ENCODE peak calls at places on chromosomes 6 and 20, in nine cellular contexts. V is SK-N-SH; K is dorsolateral prefrontal cortex; F is psoas muscle; B is EL; U is HEK293T; R is CD4-positive, alpha-beta T cell; N is CD8-positive, alpha-beta T cell; E is activated naive CD4-positive, alpha-beta T cell treated with anti-CD3 and anti-CD28 coated beads, Interleukin-2, amount 50 U/mL, for 16 hours. Z is an unnamed sample.

GRCh38 chr20:6769953-6770831 is 2.7 kb downstream of the BMP2 start:
- DNase-seq in V (peak; percentile 23), K (peak; percentile 59), F (peak; percentile 68), B (no peak), U (no peak), R (no peak), N (no peak), E (no peak), Z (no peak)

GRCh38 chr6:44113396-44113795 is 13.9 kb downstream of the MRPL14 start:
- DNase-seq in V (peak; percentile 31), K (no peak), F (no peak), B (no peak), U (no peak), R (no peak), N (no peak), E (no peak), Z (no peak)

GRCh38 chr6:6386010-6386409 is 65.5 kb upstream of the F13A1 start:
- DNase-seq in V (no peak), K (no peak), F (no peak), B (no peak), U (no peak), R (no peak), N (no peak), E (no peak), Z (no peak)

GRCh38 chr6:153553627-153554026 is 422.5 kb upstream of the RGS17 start:
- DNase-seq in V (no peak), K (no peak), F (no peak), B (no peak), U (peak; percentile 35), R (no peak), N (no peak), E (no peak), Z (no peak)

GRCh38 chr20:4507288-4507719 is 214.4 kb upstream of the PRND start:
- DNase-seq in V (no peak), K (no peak), F (no peak), B (peak; percentile 96), U (no peak), R (no peak), N (no peak), E (no peak), Z (no peak)

GRCh38 chr6:40440083-40440482 is 147.1 kb downstream of the LRFN2 start:
- DNase-seq in V (no peak), K (no peak), F (no peak), B (no peak), U (no peak), R (no peak), N (no peak), E (no peak), Z (no peak)

GRCh38 chr6:156262014-156262413 is 515.2 kb upstream of the ARID1B start:
- DNase-seq in V (peak; percentile 30), K (no peak), F (no peak), B (no peak), U (no peak), R (no peak), N (no peak), E (no peak), Z (no peak)

GRCh38 chr6:150528648-150529285 is 70.9 kb upstream of the PLEKHG1 start:
- DNase-seq in V (no peak), K (no peak), F (peak; percentile 56), B (peak; percentile 40), U (peak; percentile 77), R (no peak), N (no peak), E (no peak), Z (no peak)

GRCh38 chr6:167683028-167683862 is 143.5 kb upstream of the AFDN start:
- DNase-seq in V (no peak), K (peak; percentile 86), F (peak; percentile 69), B (no peak), U (no peak), R (no peak), N (no peak), E (no peak), Z (no peak)

GRCh38 chr6:31614674-31615578 is at the start of gene AIF1:
- DNase-seq in V (no peak), K (no peak), F (no peak), B (no peak), U (no peak), R (no peak), N (no peak), E (no peak), Z (no peak)

GRCh38 chr6:17352302-17352701 is 41.1 kb upstream of the CAP2 start:
- DNase-seq in V (no peak), K (no peak), F (no peak), B (peak; percentile 65), U (no peak), R (no peak), N (no peak), E (no peak), Z (no peak)

GRCh38 chr20:9244811-9245210 is 175.9 kb downstream of the PLCB4 start:
- DNase-seq in V (no peak), K (no peak), F (no peak), B (no peak), U (no peak), R (no peak), N (no peak), E (no peak), Z (no peak)

GRCh38 chr20:45578151-45578660 is 878 bp downstream of the WFDC8 start:
- DNase-seq in V (no peak), K (no peak), F (no peak), B (no peak), U (no peak), R (no peak), N (no peak), E (no peak), Z (no peak)